ENCODE peak calls at places on chromosomes 7 and 10, in seven cellular contexts. One of them, this sample, is unnamed.
A peak's percentile ranks its signal among the peaks of the same experiment; 100 is the strongest.

GRCh38 chr7:32251659-32252058 is 181.5 kb upstream of the PDE1C start:
- DNase-seq in fibroblast of lung: no peak
- DNase-seq in endothelial cell of umbilical vein: no peak
- DNase-seq in cardiac muscle cell: no peak
- DNase-seq in mammary epithelial cell: no peak
- DNase-seq in pancreas: no peak
- DNase-seq in heart left ventricle: no peak
- DNase-seq in this sample: no peak

GRCh38 chr7:157813741-157814661 is 477.2 kb downstream of the DNAJB6 start:
- DNase-seq in fibroblast of lung: no peak
- DNase-seq in endothelial cell of umbilical vein: no peak
- DNase-seq in cardiac muscle cell: no peak
- DNase-seq in mammary epithelial cell: no peak
- DNase-seq in pancreas: no peak
- DNase-seq in heart left ventricle: no peak
- DNase-seq in this sample: no peak

GRCh38 chr10:12921163-12921562 is 80.3 kb downstream of the CCDC3 start:
- DNase-seq in fibroblast of lung: no peak
- DNase-seq in endothelial cell of umbilical vein: no peak
- DNase-seq in cardiac muscle cell: no peak
- DNase-seq in mammary epithelial cell: no peak
- DNase-seq in pancreas: no peak
- DNase-seq in heart left ventricle: no peak
- DNase-seq in this sample: no peak

GRCh38 chr10:53072144-53072543 is 299.6 kb upstream of the MBL2 start:
- DNase-seq in fibroblast of lung: no peak
- DNase-seq in endothelial cell of umbilical vein: no peak
- DNase-seq in cardiac muscle cell: no peak
- DNase-seq in mammary epithelial cell: no peak
- DNase-seq in pancreas: no peak
- DNase-seq in heart left ventricle: no peak
- DNase-seq in this sample: no peak

GRCh38 chr10:68027429-68027828 is 47.7 kb downstream of the HERC4 start:
- DNase-seq in fibroblast of lung: no peak
- DNase-seq in endothelial cell of umbilical vein: no peak
- DNase-seq in cardiac muscle cell: no peak
- DNase-seq in mammary epithelial cell: no peak
- DNase-seq in pancreas: no peak
- DNase-seq in heart left ventricle: no peak
- DNase-seq in this sample: no peak

GRCh38 chr10:130743751-130744191 is 567.8 kb downstream of the TCERG1L start:
- DNase-seq in fibroblast of lung: no peak
- DNase-seq in endothelial cell of umbilical vein: no peak
- DNase-seq in cardiac muscle cell: no peak
- DNase-seq in mammary epithelial cell: no peak
- DNase-seq in pancreas: no peak
- DNase-seq in heart left ventricle: no peak
- DNase-seq in this sample: no peak

GRCh38 chr7:157347217-157347904 is 10.6 kb downstream of the DNAJB6 start:
- DNase-seq in fibroblast of lung: peak; percentile 89
- DNase-seq in endothelial cell of umbilical vein: no peak
- DNase-seq in cardiac muscle cell: peak; percentile 88
- DNase-seq in mammary epithelial cell: peak; percentile 83
- DNase-seq in pancreas: no peak
- DNase-seq in heart left ventricle: no peak
- DNase-seq in this sample: no peak

GRCh38 chr7:23967949-23968599 is 258.1 kb downstream of the STK31 start:
- DNase-seq in fibroblast of lung: no peak
- DNase-seq in endothelial cell of umbilical vein: no peak
- DNase-seq in cardiac muscle cell: no peak
- DNase-seq in mammary epithelial cell: no peak
- DNase-seq in pancreas: no peak
- DNase-seq in heart left ventricle: no peak
- DNase-seq in this sample: no peak

GRCh38 chr7:5620459-5620881 is 161.0 kb downstream of the RNF216 start:
- DNase-seq in fibroblast of lung: no peak
- DNase-seq in endothelial cell of umbilical vein: no peak
- DNase-seq in cardiac muscle cell: no peak
- DNase-seq in mammary epithelial cell: no peak
- DNase-seq in pancreas: no peak
- DNase-seq in heart left ventricle: no peak
- DNase-seq in this sample: no peak

GRCh38 chr7:151107882-151108281 is 21.6 kb downstream of the AGAP3 start:
- DNase-seq in fibroblast of lung: no peak
- DNase-seq in endothelial cell of umbilical vein: no peak
- DNase-seq in cardiac muscle cell: no peak
- DNase-seq in mammary epithelial cell: no peak
- DNase-seq in pancreas: peak; percentile 25
- DNase-seq in heart left ventricle: no peak
- DNase-seq in this sample: no peak

GRCh38 chr10:107071301-107071700 is 93.2 kb downstream of the SORCS1 start:
- DNase-seq in fibroblast of lung: no peak
- DNase-seq in endothelial cell of umbilical vein: no peak
- DNase-seq in cardiac muscle cell: no peak
- DNase-seq in mammary epithelial cell: no peak
- DNase-seq in pancreas: no peak
- DNase-seq in heart left ventricle: no peak
- DNase-seq in this sample: no peak

GRCh38 chr7:3164363-3164762 is 120.7 kb upstream of the CARD11 start:
- DNase-seq in fibroblast of lung: peak; percentile 16
- DNase-seq in endothelial cell of umbilical vein: no peak
- DNase-seq in cardiac muscle cell: no peak
- DNase-seq in mammary epithelial cell: no peak
- DNase-seq in pancreas: no peak
- DNase-seq in heart left ventricle: peak; percentile 23
- DNase-seq in this sample: no peak

GRCh38 chr10:6958254-6958653 is 378.2 kb upstream of the PRKCQ start:
- DNase-seq in fibroblast of lung: no peak
- DNase-seq in endothelial cell of umbilical vein: no peak
- DNase-seq in cardiac muscle cell: no peak
- DNase-seq in mammary epithelial cell: no peak
- DNase-seq in pancreas: no peak
- DNase-seq in heart left ventricle: no peak
- DNase-seq in this sample: no peak

GRCh38 chr10:31359979-31360378 is 41.0 kb downstream of the ZEB1 start:
- DNase-seq in fibroblast of lung: peak; percentile 15
- DNase-seq in endothelial cell of umbilical vein: peak; percentile 43
- DNase-seq in cardiac muscle cell: no peak
- DNase-seq in mammary epithelial cell: no peak
- DNase-seq in pancreas: no peak
- DNase-seq in heart left ventricle: no peak
- DNase-seq in this sample: no peak

GRCh38 chr7:7176421-7177043 is 5.8 kb upstream of the C1GALT1 start:
- DNase-seq in fibroblast of lung: peak; percentile 89
- DNase-seq in endothelial cell of umbilical vein: peak; percentile 86
- DNase-seq in cardiac muscle cell: peak; percentile 78
- DNase-seq in mammary epithelial cell: peak; percentile 87
- DNase-seq in pancreas: no peak
- DNase-seq in heart left ventricle: no peak
- DNase-seq in this sample: no peak

GRCh38 chr7:117424090-117424829 is 3.0 kb downstream of the ASZ1 start:
- DNase-seq in fibroblast of lung: no peak
- DNase-seq in endothelial cell of umbilical vein: no peak
- DNase-seq in cardiac muscle cell: no peak
- DNase-seq in mammary epithelial cell: no peak
- DNase-seq in pancreas: no peak
- DNase-seq in heart left ventricle: no peak
- DNase-seq in this sample: no peak

GRCh38 chr7:105011771-105012502 is 2.1 kb upstream of the KMT2E start:
- DNase-seq in fibroblast of lung: no peak
- DNase-seq in endothelial cell of umbilical vein: no peak
- DNase-seq in cardiac muscle cell: no peak
- DNase-seq in mammary epithelial cell: no peak
- DNase-seq in pancreas: no peak
- DNase-seq in heart left ventricle: no peak
- DNase-seq in this sample: no peak

GRCh38 chr7:50707607-50708006 is 75.1 kb downstream of the GRB10 start:
- DNase-seq in fibroblast of lung: no peak
- DNase-seq in endothelial cell of umbilical vein: no peak
- DNase-seq in cardiac muscle cell: no peak
- DNase-seq in mammary epithelial cell: no peak
- DNase-seq in pancreas: no peak
- DNase-seq in heart left ventricle: no peak
- DNase-seq in this sample: no peak

GRCh38 chr7:50703654-50704053 is 79.0 kb downstream of the GRB10 start:
- DNase-seq in fibroblast of lung: no peak
- DNase-seq in endothelial cell of umbilical vein: no peak
- DNase-seq in cardiac muscle cell: no peak
- DNase-seq in mammary epithelial cell: peak; percentile 51
- DNase-seq in pancreas: no peak
- DNase-seq in heart left ventricle: no peak
- DNase-seq in this sample: no peak

GRCh38 chr7:50706469-50706937 is 76.2 kb downstream of the GRB10 start:
- DNase-seq in fibroblast of lung: peak; percentile 28
- DNase-seq in endothelial cell of umbilical vein: no peak
- DNase-seq in cardiac muscle cell: no peak
- DNase-seq in mammary epithelial cell: peak; percentile 53
- DNase-seq in pancreas: no peak
- DNase-seq in heart left ventricle: no peak
- DNase-seq in this sample: no peak

GRCh38 chr7:50709151-50709550 is 73.5 kb downstream of the GRB10 start:
- DNase-seq in fibroblast of lung: no peak
- DNase-seq in endothelial cell of umbilical vein: no peak
- DNase-seq in cardiac muscle cell: no peak
- DNase-seq in mammary epithelial cell: no peak
- DNase-seq in pancreas: no peak
- DNase-seq in heart left ventricle: no peak
- DNase-seq in this sample: no peak

GRCh38 chr7:50704844-50705243 is 77.9 kb downstream of the GRB10 start:
- DNase-seq in fibroblast of lung: no peak
- DNase-seq in endothelial cell of umbilical vein: no peak
- DNase-seq in cardiac muscle cell: no peak
- DNase-seq in mammary epithelial cell: no peak
- DNase-seq in pancreas: no peak
- DNase-seq in heart left ventricle: no peak
- DNase-seq in this sample: no peak
- H3K4me1 ChIP-seq in fibroblast of lung: no peaks in the 10 kb centered on the region
- H3K4me1 ChIP-seq in endothelial cell of umbilical vein: no peaks in the 10 kb centered on the region
- H3K4me1 ChIP-seq in cardiac muscle cell: no peaks in the 10 kb centered on the region
- H3K4me1 ChIP-seq in mammary epithelial cell: peaks cover 14% of the 10 kb centered on the region
- H3K4me1 ChIP-seq in pancreas: peaks cover 17% of the 10 kb centered on the region
- H3K4me1 ChIP-seq in heart left ventricle: no peaks in the 10 kb centered on the region
- H3K4me1 ChIP-seq in this sample: no peaks in the 10 kb centered on the region

GRCh38 chr7:158956805-158957506 is 100.6 kb downstream of the DYNC2I1 start:
- DNase-seq in fibroblast of lung: no peak
- DNase-seq in endothelial cell of umbilical vein: no peak
- DNase-seq in cardiac muscle cell: no peak
- DNase-seq in mammary epithelial cell: no peak
- DNase-seq in pancreas: no peak
- DNase-seq in heart left ventricle: no peak
- DNase-seq in this sample: no peak

GRCh38 chr7:158959021-158959717 is 102.8 kb downstream of the DYNC2I1 start:
- DNase-seq in fibroblast of lung: no peak
- DNase-seq in endothelial cell of umbilical vein: no peak
- DNase-seq in cardiac muscle cell: no peak
- DNase-seq in mammary epithelial cell: no peak
- DNase-seq in pancreas: no peak
- DNase-seq in heart left ventricle: no peak
- DNase-seq in this sample: no peak

GRCh38 chr7:158958618-158959017 is 102.3 kb downstream of the DYNC2I1 start:
- DNase-seq in fibroblast of lung: no peak
- DNase-seq in endothelial cell of umbilical vein: no peak
- DNase-seq in cardiac muscle cell: no peak
- DNase-seq in mammary epithelial cell: no peak
- DNase-seq in pancreas: no peak
- DNase-seq in heart left ventricle: no peak
- DNase-seq in this sample: no peak

GRCh38 chr7:158957507-158957900 is 101.1 kb downstream of the DYNC2I1 start:
- DNase-seq in fibroblast of lung: no peak
- DNase-seq in endothelial cell of umbilical vein: no peak
- DNase-seq in cardiac muscle cell: no peak
- DNase-seq in mammary epithelial cell: peak; percentile 12
- DNase-seq in pancreas: no peak
- DNase-seq in heart left ventricle: no peak
- DNase-seq in this sample: no peak

GRCh38 chr7:158957921-158958471 is 101.6 kb downstream of the DYNC2I1 start:
- DNase-seq in fibroblast of lung: no peak
- DNase-seq in endothelial cell of umbilical vein: no peak
- DNase-seq in cardiac muscle cell: no peak
- DNase-seq in mammary epithelial cell: peak; percentile 43
- DNase-seq in pancreas: peak; percentile 87
- DNase-seq in heart left ventricle: no peak
- DNase-seq in this sample: peak; percentile 11
- TF ChIP-seq CTCF in fibroblast of lung: no peak
- TF ChIP-seq CTCF in endothelial cell of umbilical vein: no peak
- TF ChIP-seq CTCF in cardiac muscle cell: no peak
- TF ChIP-seq CTCF in mammary epithelial cell: peak; percentile 5
- TF ChIP-seq CTCF in pancreas: no peak
- TF ChIP-seq CTCF in heart left ventricle: no peak
- TF ChIP-seq CTCF in this sample: no peak

DNA sequence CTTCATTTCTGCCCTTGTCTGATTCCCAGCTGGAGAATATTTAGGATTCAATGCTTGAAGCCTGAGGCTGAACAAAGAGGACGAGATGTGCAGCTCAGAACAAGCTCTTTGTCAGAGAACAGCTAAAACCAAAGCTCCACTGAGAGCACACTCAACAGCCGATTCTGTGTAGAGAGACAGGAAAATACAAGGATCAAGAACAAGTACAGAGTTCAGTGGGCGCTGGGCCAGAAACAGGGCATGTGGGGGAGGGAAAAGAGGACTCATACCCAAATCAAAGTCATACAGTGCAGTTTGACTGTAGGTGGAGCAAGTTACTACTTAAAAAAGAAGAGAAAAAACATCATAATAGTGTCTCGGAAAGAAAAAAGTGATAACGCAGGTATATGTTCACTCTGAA is at the start of gene AGMO:
- DNase-seq in fibroblast of lung: no peak
- DNase-seq in endothelial cell of umbilical vein: peak; percentile 37
- DNase-seq in cardiac muscle cell: peak; percentile 24
- DNase-seq in mammary epithelial cell: no peak
- DNase-seq in pancreas: peak; percentile 47
- DNase-seq in heart left ventricle: peak; percentile 69
- DNase-seq in this sample: no peak
- H3K27ac ChIP-seq in fibroblast of lung: no peak within 1 kb of the TSS
- H3K27ac ChIP-seq in endothelial cell of umbilical vein: no peak within 1 kb of the TSS
- H3K27ac ChIP-seq in cardiac muscle cell: no peak within 1 kb of the TSS
- H3K27ac ChIP-seq in mammary epithelial cell: no peak within 1 kb of the TSS
- H3K27ac ChIP-seq in pancreas: no peak within 1 kb of the TSS
- H3K27ac ChIP-seq in heart left ventricle: peak within 1 kb of the TSS; percentile 60
- H3K27ac ChIP-seq in this sample: no peak within 1 kb of the TSS

GRCh38 chr10:97715259-97715874 is 1.8 kb downstream of the MARVELD1 start:
- DNase-seq in fibroblast of lung: no peak
- DNase-seq in endothelial cell of umbilical vein: no peak
- DNase-seq in cardiac muscle cell: no peak
- DNase-seq in mammary epithelial cell: no peak
- DNase-seq in pancreas: no peak
- DNase-seq in heart left ventricle: no peak
- DNase-seq in this sample: no peak

GRCh38 chr10:97717627-97718026 is 4.1 kb downstream of the MARVELD1 start:
- DNase-seq in fibroblast of lung: no peak
- DNase-seq in endothelial cell of umbilical vein: no peak
- DNase-seq in cardiac muscle cell: no peak
- DNase-seq in mammary epithelial cell: no peak
- DNase-seq in pancreas: no peak
- DNase-seq in heart left ventricle: no peak
- DNase-seq in this sample: no peak

GRCh38 chr10:97718659-97719142 is 5.2 kb downstream of the MARVELD1 start:
- DNase-seq in fibroblast of lung: no peak
- DNase-seq in endothelial cell of umbilical vein: no peak
- DNase-seq in cardiac muscle cell: peak; percentile 43
- DNase-seq in mammary epithelial cell: peak; percentile 97
- DNase-seq in pancreas: peak; percentile 54
- DNase-seq in heart left ventricle: no peak
- DNase-seq in this sample: no peak

GRCh38 chr10:97719602-97720001 is 6.1 kb downstream of the MARVELD1 start:
- DNase-seq in fibroblast of lung: no peak
- DNase-seq in endothelial cell of umbilical vein: no peak
- DNase-seq in cardiac muscle cell: no peak
- DNase-seq in mammary epithelial cell: no peak
- DNase-seq in pancreas: no peak
- DNase-seq in heart left ventricle: no peak
- DNase-seq in this sample: no peak

GRCh38 chr10:97718178-97718577 is 4.6 kb downstream of the MARVELD1 start:
- DNase-seq in fibroblast of lung: no peak
- DNase-seq in endothelial cell of umbilical vein: no peak
- DNase-seq in cardiac muscle cell: no peak
- DNase-seq in mammary epithelial cell: no peak
- DNase-seq in pancreas: no peak
- DNase-seq in heart left ventricle: no peak
- DNase-seq in this sample: no peak
- H3K4me1 ChIP-seq in fibroblast of lung: peaks cover 20% of the 10 kb centered on the region
- H3K4me1 ChIP-seq in endothelial cell of umbilical vein: peaks cover 19% of the 10 kb centered on the region
- H3K4me1 ChIP-seq in cardiac muscle cell: peaks cover 2% of the 10 kb centered on the region
- H3K4me1 ChIP-seq in mammary epithelial cell: peaks cover 47% of the 10 kb centered on the region
- H3K4me1 ChIP-seq in pancreas: no peaks in the 10 kb centered on the region
- H3K4me1 ChIP-seq in heart left ventricle: no peaks in the 10 kb centered on the region
- H3K4me1 ChIP-seq in this sample: peaks cover 6% of the 10 kb centered on the region

This sample was measured in CD8-positive, alpha-beta T cell.